ENCODE peak calls at places on chromosome 22, in five cellular contexts. P is HuH-7.5; Z is activated CD4-positive, alpha-beta T cell treated with anti-CD3 and anti-CD28 coated beads for 1 hour; M is posterior cingulate gyrus; R is GM03348. X is an unnamed sample.

GRCh38 chr22:42683599-42684283 is 34.5 kb upstream of the CYB5R3 start:
- DNase-seq in P (no peak), Z (no peak), M (peak; percentile 48), R (peak; percentile 77), X (no peak)

GRCh38 chr22:17914474-17914873 is 109.9 kb downstream of the MICAL3 start:
- DNase-seq in P (no peak), Z (no peak), M (no peak), R (no peak), X (no peak)

GRCh38 chr22:37172266-37173245 is 15.5 kb downstream of the C1QTNF6 start:
- DNase-seq in P (no peak), Z (no peak), M (no peak), R (no peak), X (no peak)

GRCh38 chr22:19579880-19580279 is 55.7 kb upstream of the CLDN5 start:
- DNase-seq in P (no peak), Z (no peak), M (no peak), R (no peak), X (no peak)

GRCh38 chr22:49971232-49972162 is 10.9 kb downstream of the PIM3 start:
- DNase-seq in P (peak; percentile 81), Z (no peak), M (peak; percentile 53), R (peak; percentile 86), X (peak; percentile 21)

GRCh38 chr22:48940266-48940987 is 887.2 kb downstream of the BRD1 start:
- DNase-seq in P (no peak), Z (no peak), M (no peak), R (no peak), X (no peak)

GRCh38 chr22:36343720-36344105 is 44.1 kb downstream of the MYH9 start:
- DNase-seq in P (no peak), Z (no peak), M (no peak), R (no peak), X (no peak)

GRCh38 chr22:44759430-44760310 is 7.3 kb downstream of the ARHGAP8 start:
- DNase-seq in P (no peak), Z (no peak), M (no peak), R (no peak), X (no peak)

GRCh38 chr22:30605449-30606110 is 1.4 kb upstream of the TCN2 start:
- DNase-seq in P (peak; percentile 45), Z (no peak), M (peak; percentile 40), R (peak; percentile 79), X (peak; percentile 40)

GRCh38 chr22:24140357-24140756 is 40.9 kb upstream of the SUSD2 start:
- DNase-seq in P (no peak), Z (no peak), M (peak; percentile 53), R (no peak), X (no peak)

GRCh38 chr22:32985899-32986772 is 72.0 kb downstream of the SYN3 start:
- DNase-seq in P (peak; percentile 63), Z (no peak), M (peak; percentile 72), R (peak; percentile 87), X (peak; percentile 82)

GRCh38 chr22:19619144-19620009 is 94.9 kb upstream of the SEPTIN5 start:
- DNase-seq in P (no peak), Z (no peak), M (no peak), R (no peak), X (no peak)

GRCh38 chr22:21624120-21624879 is 5.5 kb downstream of the YDJC start:
- DNase-seq in P (no peak), Z (no peak), M (peak; percentile 50), R (peak; percentile 36), X (peak; percentile 79)

GRCh38 chr22:48953103-48953720 is 874.5 kb downstream of the BRD1 start:
- DNase-seq in P (no peak), Z (no peak), M (no peak), R (no peak), X (no peak)

GRCh38 chr22:22884888-22885840 is 2.5 kb upstream of the IGLL5 start:
- DNase-seq in P (no peak), Z (no peak), M (no peak), R (no peak), X (no peak)

GRCh38 chr22:36913431-36914382 is at the start of gene CSF2RB:
- DNase-seq in P (no peak), Z (no peak), M (no peak), R (no peak), X (no peak)

GRCh38 chr22:45239378-45240136 is 1.1 kb downstream of the KIAA0930 start:
- DNase-seq in P (no peak), Z (no peak), M (no peak), R (peak; percentile 26), X (peak; percentile 58)